ENCODE peak calls at places on chromosomes 4 and X, in six cellular contexts. One of them, this sample, is unnamed. For H3K4me1, the result is how much of the 10 kb centered on the place peaks cover.

GRCh38 chr4:2834001-2834921 is 9.4 kb upstream of the ADD1 start:
- DNase-seq in H9: no peak
- DNase-seq in GM23248: no peak
- DNase-seq in tibial artery: peak
- DNase-seq in IMR-90: no peak
- DNase-seq in K562: no peak
- DNase-seq in this sample: peak

GRCh38 chr4:29708473-29708872 is 1011.7 kb upstream of the PCDH7 start:
- DNase-seq in GM23248: no peak
- DNase-seq in IMR-90: peak
- DNase-seq in K562: no peak
- DNase-seq in H9: no peak
- DNase-seq in tibial artery: no peak
- DNase-seq in this sample: no peak

GRCh38 chrX:47101206-47101605 is 23.0 kb downstream of the RGN start:
- DNase-seq in tibial artery: no peak
- DNase-seq in IMR-90: no peak
- DNase-seq in GM23248: no peak
- DNase-seq in H9: no peak
- DNase-seq in K562: no peak
- DNase-seq in this sample: no peak

GRCh38 chrX:70970482-70970999 is 39.6 kb upstream of the SLC7A3 start:
- DNase-seq in GM23248: peak
- DNase-seq in K562: peak
- DNase-seq in IMR-90: peak
- DNase-seq in H9: no peak
- DNase-seq in tibial artery: no peak
- DNase-seq in this sample: no peak

GRCh38 chr4:42654606-42655005 is 2.3 kb downstream of the ATP8A1 start:
- DNase-seq in IMR-90: peak
- DNase-seq in GM23248: peak
- DNase-seq in H9: no peak
- DNase-seq in tibial artery: no peak
- DNase-seq in K562: no peak
- DNase-seq in this sample: peak

GRCh38 chr4:102263024-102263787 is 82.1 kb downstream of the SLC39A8 start:
- DNase-seq in K562: no peak
- DNase-seq in IMR-90: peak
- DNase-seq in tibial artery: no peak
- DNase-seq in H9: no peak
- DNase-seq in GM23248: peak
- DNase-seq in this sample: no peak

GRCh38 chrX:143336261-143336660 is 181.0 kb downstream of the SPANXN3 start:
- DNase-seq in tibial artery: no peak
- DNase-seq in H9: no peak
- DNase-seq in IMR-90: no peak
- DNase-seq in K562: no peak
- DNase-seq in GM23248: no peak
- DNase-seq in this sample: no peak

GRCh38 chr4:6856391-6856790 is 53.2 kb upstream of the TBC1D14 start:
- DNase-seq in H9: no peak
- DNase-seq in IMR-90: no peak
- DNase-seq in K562: no peak
- DNase-seq in tibial artery: no peak
- DNase-seq in GM23248: peak
- DNase-seq in this sample: no peak

GRCh38 chr4:154691229-154691628 is 52.6 kb upstream of the LRAT start:
- DNase-seq in H9: no peak
- DNase-seq in tibial artery: no peak
- DNase-seq in GM23248: no peak
- DNase-seq in IMR-90: no peak
- DNase-seq in K562: no peak
- DNase-seq in this sample: no peak

GRCh38 chr4:10587697-10588096 is 96.9 kb downstream of the CLNK start:
- DNase-seq in K562: no peak
- DNase-seq in GM23248: no peak
- DNase-seq in tibial artery: no peak
- DNase-seq in H9: no peak
- DNase-seq in IMR-90: no peak
- DNase-seq in this sample: no peak

DNA sequence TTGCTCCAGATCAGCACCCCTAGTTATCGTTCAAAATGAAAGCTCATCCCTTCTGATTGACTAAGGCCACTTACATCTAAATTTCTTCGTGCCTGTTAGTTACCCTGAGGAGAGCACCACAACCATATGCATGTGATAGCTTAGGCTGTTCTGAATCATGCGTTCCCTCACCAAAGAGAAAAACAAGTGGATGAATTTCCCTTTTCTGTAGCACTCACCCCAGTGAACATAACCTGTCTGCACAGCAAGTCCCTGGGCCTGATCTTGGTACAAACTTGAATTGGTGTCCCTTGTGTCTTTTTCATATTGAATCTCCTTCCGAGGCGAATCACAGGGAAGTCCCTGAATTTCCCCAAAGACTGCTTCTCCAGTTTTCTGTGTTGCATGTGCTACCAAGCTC is 100.5 kb downstream of the KLHL8 start:
- DNase-seq in IMR-90: no peak
- DNase-seq in K562: no peak
- DNase-seq in tibial artery: no peak
- DNase-seq in H9: no peak
- DNase-seq in GM23248: no peak
- DNase-seq in this sample: no peak
- H3K4me1 ChIP-seq in IMR-90: under half
- H3K4me1 ChIP-seq in K562: under half
- H3K4me1 ChIP-seq in tibial artery: under half
- H3K4me1 ChIP-seq in H9: under half
- H3K4me1 ChIP-seq in GM23248: under half
- H3K4me1 ChIP-seq in this sample: under half

GRCh38 chrX:154371771-154372300 is 2.6 kb downstream of the FLNA start:
- DNase-seq in K562: no peak
- DNase-seq in GM23248: no peak
- DNase-seq in tibial artery: no peak
- DNase-seq in H9: no peak
- DNase-seq in IMR-90: no peak
- DNase-seq in this sample: peak

GRCh38 chrX:154370882-154371770 is 3.3 kb downstream of the FLNA start:
- DNase-seq in GM23248: peak
- DNase-seq in H9: peak
- DNase-seq in tibial artery: peak
- DNase-seq in K562: peak
- DNase-seq in IMR-90: peak
- DNase-seq in this sample: peak

GRCh38 chrX:154369453-154370299 is 4.8 kb downstream of the FLNA start:
- DNase-seq in H9: peak
- DNase-seq in tibial artery: peak
- DNase-seq in IMR-90: peak
- DNase-seq in GM23248: peak
- DNase-seq in K562: peak
- DNase-seq in this sample: peak

GRCh38 chrX:154368630-154369452 is 5.6 kb downstream of the FLNA start:
- DNase-seq in tibial artery: peak
- DNase-seq in GM23248: peak
- DNase-seq in H9: peak
- DNase-seq in K562: peak
- DNase-seq in IMR-90: peak
- DNase-seq in this sample: peak

DNA sequence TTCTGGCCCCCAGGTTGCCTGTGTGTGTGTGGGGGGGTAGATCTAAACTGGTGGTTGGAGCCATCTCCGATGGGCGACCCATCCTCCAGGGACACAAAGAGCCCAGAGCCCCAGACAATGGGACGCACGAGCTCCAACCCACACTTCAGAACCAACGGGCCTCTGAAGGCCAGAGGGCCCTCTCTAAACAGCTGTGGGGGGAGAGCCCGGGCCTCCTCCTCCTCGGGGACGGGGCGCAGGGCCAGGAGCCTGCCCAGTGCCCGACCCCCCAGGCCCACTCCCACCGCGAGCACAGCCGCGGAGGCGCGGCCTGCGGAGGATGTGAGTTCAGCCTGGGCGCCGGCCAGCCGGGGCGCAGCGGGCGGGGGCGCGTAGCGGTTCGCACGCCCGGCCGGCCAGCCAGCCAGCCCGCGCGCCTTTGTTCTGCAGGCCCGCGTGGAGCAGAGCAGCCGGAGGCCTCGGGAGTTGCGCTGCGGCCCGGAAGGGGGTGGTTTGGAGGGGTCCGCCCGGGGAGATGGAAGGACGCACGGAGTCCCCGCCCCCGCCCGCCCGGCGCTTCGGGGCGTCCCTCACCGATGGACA is 4.0 kb downstream of the FLNA start:
- DNase-seq in tibial artery: no peak
- DNase-seq in GM23248: peak
- DNase-seq in H9: no peak
- DNase-seq in K562: no peak
- DNase-seq in IMR-90: no peak
- DNase-seq in this sample: peak
- H3K4me1 ChIP-seq in tibial artery: under half
- H3K4me1 ChIP-seq in GM23248: under half
- H3K4me1 ChIP-seq in H9: under half
- H3K4me1 ChIP-seq in K562: half or more
- H3K4me1 ChIP-seq in IMR-90: under half
- H3K4me1 ChIP-seq in this sample: under half

DNA sequence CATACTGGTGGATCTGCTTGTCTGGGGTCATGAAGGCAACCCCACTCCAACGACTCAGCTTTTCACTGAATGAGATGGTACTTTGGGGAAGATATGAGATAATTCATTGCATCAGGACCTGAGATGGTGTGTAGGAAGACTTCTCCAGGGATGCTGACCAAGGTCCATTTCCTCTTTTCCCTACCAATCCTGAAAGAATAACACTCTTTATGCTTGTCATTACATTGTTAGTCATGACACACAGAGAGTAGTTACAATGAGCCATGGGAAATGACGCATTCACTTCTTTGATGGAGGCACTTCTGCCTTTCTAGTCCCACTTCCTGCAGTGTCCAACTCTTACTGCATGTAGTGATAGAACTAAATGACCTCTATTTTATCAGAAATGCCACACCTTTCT is 58.6 kb downstream of the AREG start:
- DNase-seq in K562: no peak
- DNase-seq in H9: no peak
- DNase-seq in GM23248: peak
- DNase-seq in tibial artery: no peak
- DNase-seq in IMR-90: peak
- DNase-seq in this sample: no peak
- H3K4me1 ChIP-seq in K562: under half
- H3K4me1 ChIP-seq in H9: under half
- H3K4me1 ChIP-seq in GM23248: under half
- H3K4me1 ChIP-seq in tibial artery: under half
- H3K4me1 ChIP-seq in IMR-90: under half
- H3K4me1 ChIP-seq in this sample: under half

GRCh38 chrX:77892887-77893286 is 2.3 kb downstream of the MAGT1 start:
- DNase-seq in K562: no peak
- DNase-seq in tibial artery: no peak
- DNase-seq in IMR-90: no peak
- DNase-seq in H9: no peak
- DNase-seq in GM23248: no peak
- DNase-seq in this sample: no peak
- H3K4me1 ChIP-seq in K562: under half
- H3K4me1 ChIP-seq in tibial artery: under half
- H3K4me1 ChIP-seq in IMR-90: under half
- H3K4me1 ChIP-seq in H9: under half
- H3K4me1 ChIP-seq in GM23248: under half
- H3K4me1 ChIP-seq in this sample: under half

GRCh38 chrX:24189490-24189889 is 40.0 kb downstream of the ZFX start:
- DNase-seq in IMR-90: no peak
- DNase-seq in K562: no peak
- DNase-seq in H9: no peak
- DNase-seq in GM23248: no peak
- DNase-seq in tibial artery: no peak
- DNase-seq in this sample: no peak
- H3K4me1 ChIP-seq in IMR-90: under half
- H3K4me1 ChIP-seq in K562: under half
- H3K4me1 ChIP-seq in H9: under half
- H3K4me1 ChIP-seq in GM23248: under half
- H3K4me1 ChIP-seq in tibial artery: under half
- H3K4me1 ChIP-seq in this sample: under half